ENCODE peak calls at places on chromosomes 12 and 14, in five cellular contexts. S is stimulated activated CD4-positive, alpha-beta T cell treated with anti-CD3 and anti-CD28 coated beads, Interleukin-1b, Interleukin-23, amount 100 ng/mL, for 24 hours; Q is substantia nigra; A is osteocyte; Y is mucosa of gallbladder. W is an unnamed sample.

GRCh38 chr14:50744242-50744641 is 76.1 kb upstream of the SAV1 start:
- DNase-seq in S (no peak), Q (no peak), A (no peak), Y (no peak), W (no peak)

GRCh38 chr14:76430017-76430416 is 54.1 kb downstream of the ESRRB start:
- DNase-seq in S (no peak), Q (no peak), A (no peak), Y (no peak), W (no peak)

GRCh38 chr12:118063567-118064391 is 2.8 kb upstream of the WSB2 start:
- DNase-seq in S (no peak), Q (no peak), A (no peak), Y (no peak), W (no peak)

GRCh38 chr12:49564241-49565118 is 3.5 kb downstream of the MCRS1 start:
- DNase-seq in S (no peak), Q (no peak), A (no peak), Y (no peak), W (no peak)

GRCh38 chr12:96623155-96623554 is 133.8 kb downstream of the CFAP54 start:
- DNase-seq in S (no peak), Q (no peak), A (no peak), Y (no peak), W (no peak)

GRCh38 chr12:95942106-95942531 is 295 bp downstream of the CCDC38 start:
- DNase-seq in S (no peak), Q (no peak), A (no peak), Y (no peak), W (peak; percentile 51)

GRCh38 chr14:68506021-68506644 is 286.7 kb downstream of the ZFP36L1 start:
- DNase-seq in S (no peak), Q (no peak), A (no peak), Y (no peak), W (no peak)

GRCh38 chr12:1502856-1503255 is 91.5 kb downstream of the FBXL14 start:
- DNase-seq in S (no peak), Q (no peak), A (no peak), Y (no peak), W (no peak)

GRCh38 chr14:79791055-79791732 is 420.1 kb downstream of the DIO2 start:
- DNase-seq in S (no peak), Q (no peak), A (no peak), Y (no peak), W (no peak)

GRCh38 chr14:24147761-24148428 is 597 bp downstream of the RNF31 start:
- DNase-seq in S (no peak), Q (no peak), A (no peak), Y (no peak), W (no peak)

GRCh38 chr14:48261436-48261835 is 586.0 kb upstream of the MDGA2 start:
- DNase-seq in S (no peak), Q (no peak), A (no peak), Y (no peak), W (no peak)

GRCh38 chr12:32043928-32044549 is 62.6 kb upstream of the BICD1 start:
- DNase-seq in S (no peak), Q (no peak), A (no peak), Y (no peak), W (no peak)

GRCh38 chr14:29717906-29718305 is 209.7 kb downstream of the PRKD1 start:
- DNase-seq in S (no peak), Q (no peak), A (no peak), Y (no peak), W (no peak)

GRCh38 chr14:20714593-20715250 is 26.2 kb downstream of the ANG start:
- DNase-seq in S (no peak), Q (peak; percentile 35), A (peak; percentile 86), Y (peak; percentile 87), W (no peak)

GRCh38 chr14:65286443-65286842 is 126.1 kb upstream of the FUT8 start:
- DNase-seq in S (no peak), Q (no peak), A (no peak), Y (no peak), W (no peak)

GRCh38 chr12:112013601-112014402 is 576 bp downstream of the ERP29 start:
- DNase-seq in S (peak; percentile 57), Q (peak; percentile 53), A (no peak), Y (peak; percentile 69), W (peak; percentile 79)

GRCh38 chr12:20588057-20588456 is 107.1 kb upstream of the SLCO1C1 start:
- DNase-seq in S (no peak), Q (peak; percentile 43), A (no peak), Y (no peak), W (no peak)

GRCh38 chr14:96053600-96054381 is 14.6 kb downstream of the C14orf132 start:
- DNase-seq in S (no peak), Q (peak; percentile 65), A (peak; percentile 86), Y (peak; percentile 55), W (no peak)

GRCh38 chr12:94219622-94220302 is 71.4 kb downstream of the PLXNC1 start:
- DNase-seq in S (no peak), Q (no peak), A (no peak), Y (no peak), W (no peak)

GRCh38 chr12:120363274-120363855 is 5.6 kb downstream of the MSI1 start:
- DNase-seq in S (no peak), Q (no peak), A (no peak), Y (no peak), W (no peak)

GRCh38 chr12:2641761-2642160 is 153.0 kb upstream of the FKBP4 start:
- DNase-seq in S (no peak), Q (no peak), A (no peak), Y (no peak), W (no peak)

GRCh38 chr12:52677126-52677525 is 3.1 kb downstream of the KRT1 start:
- DNase-seq in S (no peak), Q (no peak), A (no peak), Y (no peak), W (no peak)

GRCh38 chr12:85504164-85504563 is 224.1 kb downstream of the ALX1 start:
- DNase-seq in S (no peak), Q (no peak), A (no peak), Y (no peak), W (no peak)

GRCh38 chr14:69848903-69849391 is 30.3 kb upstream of the SMOC1 start:
- DNase-seq in S (no peak), Q (no peak), A (no peak), Y (no peak), W (no peak)

GRCh38 chr12:82688619-82689018 is 1.9 kb downstream of the TMTC2 start:
- DNase-seq in S (no peak), Q (no peak), A (no peak), Y (no peak), W (no peak)

GRCh38 chr12:56626691-56627090 is 3.4 kb downstream of the BAZ2A start:
- DNase-seq in S (no peak), Q (no peak), A (no peak), Y (no peak), W (no peak)

GRCh38 chr12:54051081-54051912 is 2.3 kb upstream of the HOXC4 start:
- DNase-seq in S (no peak), Q (no peak), A (no peak), Y (no peak), W (no peak)

GRCh38 chr12:1013618-1014489 is 22.8 kb downstream of the ERC1 start:
- DNase-seq in S (no peak), Q (no peak), A (no peak), Y (no peak), W (peak; percentile 26)

GRCh38 chr12:51773145-51773869 is 75.2 kb downstream of the FIGNL2 start:
- DNase-seq in S (no peak), Q (no peak), A (no peak), Y (no peak), W (peak; percentile 25)

GRCh38 chr12:14836336-14837210 is 6.8 kb downstream of the ART4 start:
- DNase-seq in S (no peak), Q (no peak), A (no peak), Y (no peak), W (peak; percentile 87)